ENCODE peak calls at places on chromosomes 11 and 22, in four cellular contexts. R is brain microvascular endothelial cell; C is activated T-helper 2 cell treated with anti-CD3 and anti-CD28 coated beads, Interferon-gamma antibody, Interleukin-2, Interleukin-4, amounts not matched to agents 10 μg/mL and 5 μg/mL and 100 μg/mL, durations not matched to agents 14 hours and 24 hours and 36 hours; V is LHCN-M2. W is an unnamed sample.

GRCh38 chr11:1967641-1968225 is 20.6 kb downstream of the MRPL23 start:
- DNase-seq in R (no peak), C (no peak), V (peak; percentile 91), W (no peak)

GRCh38 chr11:111878385-111878765 is 590 bp downstream of the FDXACB1 start:
- DNase-seq in V (peak; percentile 45), C (no peak), R (no peak), W (no peak)

GRCh38 chr22:42324991-42325710 is 54.7 kb upstream of the TCF20 start:
- DNase-seq in R (no peak), C (no peak), V (no peak), W (no peak)

GRCh38 chr11:135019343-135019742 is 607.3 kb upstream of the B3GAT1 start:
- DNase-seq in R (no peak), C (no peak), V (no peak), W (no peak)

GRCh38 chr11:10051868-10052586 is 242.0 kb downstream of the SBF2 start:
- DNase-seq in C (no peak), R (no peak), V (peak; percentile 47), W (no peak)

GRCh38 chr11:28092786-28093185 is 15.2 kb downstream of the KIF18A start:
- DNase-seq in V (no peak), C (no peak), R (no peak), W (no peak)

GRCh38 chr11:59224419-59224928 is 11.7 kb upstream of the MPEG1 start:
- DNase-seq in R (no peak), V (peak; percentile 12), C (no peak), W (peak; percentile 25)

GRCh38 chr22:43848366-43849171 is 13.7 kb downstream of the SULT4A1 start:
- DNase-seq in R (no peak), V (no peak), C (no peak), W (peak; percentile 23)

GRCh38 chr11:61888043-61888442 is 3.3 kb downstream of the FADS3 start:
- DNase-seq in R (peak; percentile 86), C (no peak), V (peak; percentile 98), W (peak; percentile 92)

GRCh38 chr11:57290288-57290687 is 34.5 kb downstream of the TNKS1BP1 start:
- DNase-seq in C (no peak), V (peak; percentile 70), R (peak; percentile 87), W (no peak)

GRCh38 chr11:13880719-13881118 is 81.8 kb upstream of the SPON1 start:
- DNase-seq in R (no peak), V (no peak), C (no peak), W (no peak)

GRCh38 chr22:36653316-36653715 is 50.2 kb downstream of the CACNG2 start:
- DNase-seq in V (no peak), C (no peak), R (no peak), W (no peak)